ENCODE peak calls at places on chromosome 11, in five cellular contexts. X is tibial nerve, P is cardiac fibroblast, Z is fibroblast of villous mesenchyme, M is pancreas. O is an unnamed sample.
A peak's percentile ranks its signal among the peaks of the same experiment; 100 is the strongest.

GRCh38 chr11:117606211-117606610 is 190.8 kb downstream of the DSCAML1 start:
- DNase-seq in X (no peak), P (no peak), Z (no peak), M (no peak), O (no peak)

GRCh38 chr11:569273-569885 is 6.9 kb upstream of the PHRF1 start:
- DNase-seq in X (no peak), P (no peak), Z (no peak), M (no peak), O (no peak)

GRCh38 chr11:73999581-74000306 is 9.1 kb downstream of the UCP3 start:
- DNase-seq in X (no peak), P (no peak), Z (no peak), M (no peak), O (peak; percentile 4)

GRCh38 chr11:74147199-74147929 is 23.4 kb downstream of the C2CD3 start:
- DNase-seq in X (no peak), P (no peak), Z (peak; percentile 67), M (no peak), O (no peak)

GRCh38 chr11:117876341-117877119 is at the start of gene FXYD6:
- DNase-seq in X (no peak), P (peak; percentile 20), Z (no peak), M (no peak), O (no peak)

GRCh38 chr11:71530602-71531001 is 3.5 kb downstream of the KRTAP5-7 start:
- DNase-seq in X (no peak), P (no peak), Z (no peak), M (no peak), O (no peak)

GRCh38 chr11:1299621-1300020 is 9.8 kb downstream of the TOLLIP start:
- DNase-seq in X (no peak), P (no peak), Z (no peak), M (no peak), O (no peak)

GRCh38 chr11:3942160-3942955 is 86.9 kb downstream of the STIM1 start:
- DNase-seq in X (no peak), P (no peak), Z (no peak), M (no peak), O (no peak)

GRCh38 chr11:64317961-64318693 is at the start of gene PRDX5:
- DNase-seq in X (peak; percentile 93), P (peak; percentile 98), Z (peak; percentile 97), M (peak; percentile 96), O (peak; percentile 97)
- TF ChIP-seq CTCF in X (peak; percentile 65), P (peak; percentile 1), Z (peak; percentile 25), M (peak; percentile 9), O (peak; percentile 38)

DNA sequence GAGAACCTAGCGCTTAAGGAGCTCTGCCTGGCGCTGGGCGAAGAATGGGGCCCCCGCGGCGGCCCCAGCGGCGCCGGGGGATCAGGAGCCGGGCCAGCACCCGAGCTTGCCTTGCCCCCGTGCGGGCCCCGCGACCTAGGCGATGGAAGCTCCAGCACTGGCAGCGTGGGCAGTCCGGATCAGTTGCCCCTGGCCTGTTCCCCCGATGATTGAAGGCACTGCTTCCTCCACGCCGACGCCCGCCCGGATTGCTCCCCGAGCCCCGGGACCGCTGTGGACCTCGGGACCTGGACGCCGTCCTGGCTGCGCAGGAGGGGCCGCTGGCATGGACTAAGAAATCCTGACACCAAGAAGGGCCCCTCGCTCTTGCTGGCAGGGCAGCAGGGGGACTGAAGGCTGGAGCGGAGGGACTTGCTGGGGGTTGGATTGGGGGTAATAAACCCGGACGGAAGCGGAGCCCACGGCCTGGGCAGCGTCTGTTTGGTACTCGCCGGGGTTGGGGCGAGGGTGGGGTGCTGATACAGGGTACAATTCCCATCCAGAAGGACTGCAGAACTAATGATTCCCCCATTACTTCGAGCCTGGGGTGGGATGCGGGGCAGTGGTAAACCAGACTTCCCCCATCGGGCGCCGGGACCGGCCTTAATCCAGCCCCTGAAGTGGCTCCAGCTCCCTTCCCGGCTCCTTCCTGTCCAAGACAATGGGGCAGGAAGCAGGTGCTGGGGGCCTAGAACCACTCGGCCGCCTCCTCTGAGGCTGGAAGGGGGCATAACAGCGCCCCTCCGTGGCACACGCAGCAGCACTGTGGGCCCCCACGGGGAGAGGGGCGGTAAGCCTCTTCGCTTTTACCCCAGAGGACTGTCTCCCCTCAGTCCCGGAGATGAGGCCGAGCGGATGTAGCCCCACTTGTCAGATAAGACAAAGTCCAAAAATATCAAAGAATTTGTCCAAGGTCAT is 985 bp downstream of the CCDC85B start:
- DNase-seq in X (no peak), P (peak; percentile 65), Z (no peak), M (no peak), O (no peak)
- TF ChIP-seq CTCF in X (no peak), P (peak; percentile 17), Z (peak; percentile 27), M (no peak), O (no peak)

DNA sequence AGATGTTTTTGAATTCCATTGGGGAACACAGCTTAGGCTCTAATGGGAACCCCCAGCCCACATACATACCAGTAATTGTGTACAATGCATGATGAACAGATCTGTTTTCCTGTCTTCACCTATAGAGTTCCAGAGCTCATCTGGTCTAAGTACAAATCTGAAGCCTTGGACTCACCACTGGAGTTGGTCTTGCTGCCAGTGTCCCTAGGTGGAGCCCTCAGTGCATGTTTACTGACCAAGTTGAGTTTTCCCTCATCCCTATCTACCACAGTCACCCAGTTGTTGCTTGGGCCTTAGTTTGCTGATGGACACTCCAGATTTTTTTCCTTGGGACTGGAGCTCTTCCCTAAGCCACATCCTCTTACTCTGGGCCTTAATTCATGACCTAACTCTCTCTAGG is 159.2 kb upstream of the DDI1 start:
- DNase-seq in X (no peak), P (peak; percentile 46), Z (peak; percentile 12), M (no peak), O (no peak)
- TF ChIP-seq CTCF in X (no peak), P (no peak), Z (peak; percentile 23), M (no peak), O (no peak)

GRCh38 chr11:22730319-22730718 is 63.9 kb downstream of the GAS2 start:
- DNase-seq in X (no peak), P (peak; percentile 15), Z (no peak), M (peak; percentile 18), O (no peak)
- TF ChIP-seq CTCF in X (no peak), P (no peak), Z (no peak), M (no peak), O (no peak)

GRCh38 chr11:48384670-48385069 is 18.4 kb upstream of the OR4C5 start:
- DNase-seq in X (no peak), P (no peak), Z (no peak), M (no peak), O (no peak)
- TF ChIP-seq CTCF in X (no peak), P (no peak), Z (no peak), M (no peak), O (no peak)

DNA sequence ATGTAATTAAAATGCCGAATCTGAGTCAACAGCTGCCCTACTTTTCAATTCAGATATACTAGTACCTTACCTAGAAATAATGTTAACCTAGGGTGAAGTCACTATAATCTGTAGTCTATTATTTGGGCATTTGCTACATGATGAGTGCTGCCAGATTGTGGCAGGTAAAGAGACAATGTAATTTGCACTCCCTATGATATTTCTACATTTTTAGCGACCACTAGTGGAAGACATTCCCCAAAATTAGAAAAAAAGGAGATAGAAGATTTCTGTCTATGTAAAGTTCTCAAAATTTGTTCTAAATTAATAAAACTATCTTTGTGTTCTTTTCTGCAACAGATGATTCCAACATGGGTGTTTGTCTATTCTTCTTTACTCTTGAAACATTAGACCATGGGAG is 14.1 kb downstream of the MS4A1 start:
- DNase-seq in X (no peak), P (no peak), Z (no peak), M (no peak), O (no peak)
- TF ChIP-seq CTCF in X (no peak), P (no peak), Z (no peak), M (no peak), O (no peak)

GRCh38 chr11:27701262-27702105 is 1.2 kb upstream of the BDNF start:
- DNase-seq in X (no peak), P (peak; percentile 61), Z (peak; percentile 82), M (no peak), O (no peak)
- TF ChIP-seq CTCF in X (no peak), P (peak; percentile 18), Z (peak; percentile 39), M (no peak), O (no peak)

DNA sequence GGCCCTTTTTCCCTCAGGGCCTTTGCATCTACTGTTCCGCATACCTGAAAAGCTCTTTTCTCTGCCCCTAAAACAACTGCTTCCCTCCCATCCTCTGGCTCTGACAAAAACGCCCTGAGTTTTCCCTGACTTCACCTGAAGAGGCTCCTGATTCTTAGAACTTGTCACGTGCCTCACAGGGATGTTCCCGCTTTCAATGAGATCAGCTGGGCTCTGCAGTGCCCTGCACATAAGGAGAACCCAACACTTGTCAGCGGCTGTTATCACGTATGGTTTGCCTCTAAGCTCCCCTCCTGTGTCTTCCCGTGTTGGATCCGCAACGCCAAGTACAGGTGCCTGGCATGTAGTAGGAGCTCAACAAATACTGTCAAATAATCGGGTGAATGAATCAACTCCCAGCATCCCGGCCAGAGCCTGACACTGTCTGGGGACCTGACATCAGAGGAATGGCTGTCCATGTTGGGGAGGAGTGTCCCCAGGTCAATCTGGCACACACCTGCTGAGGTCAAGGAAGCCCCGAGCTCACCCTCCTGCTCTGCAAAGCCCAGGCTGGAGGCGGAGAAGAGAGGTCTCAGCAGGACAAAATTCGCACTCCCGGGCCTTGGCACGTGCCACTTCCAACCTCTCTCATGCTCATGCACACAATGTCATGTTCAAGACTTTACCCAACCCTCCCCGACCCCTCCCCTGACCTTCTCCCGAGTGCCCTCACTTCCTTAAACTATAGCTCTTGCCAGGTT is 4.2 kb upstream of the GRK2 start:
- DNase-seq in X (no peak), P (no peak), Z (no peak), M (no peak), O (no peak)
- TF ChIP-seq CTCF in X (no peak), P (no peak), Z (no peak), M (no peak), O (no peak)

GRCh38 chr11:119585038-119585666 is 143.8 kb downstream of the NECTIN1 start:
- DNase-seq in X (no peak), P (no peak), Z (no peak), M (peak; percentile 71), O (no peak)

GRCh38 chr11:119584193-119585037 is 144.6 kb downstream of the NECTIN1 start:
- DNase-seq in X (no peak), P (peak; percentile 89), Z (peak; percentile 59), M (peak; percentile 53), O (no peak)

GRCh38 chr11:119586181-119586580 is 142.8 kb downstream of the NECTIN1 start:
- DNase-seq in X (no peak), P (no peak), Z (no peak), M (no peak), O (no peak)

GRCh38 chr11:119580751-119581150 is 148.2 kb downstream of the NECTIN1 start:
- DNase-seq in X (no peak), P (no peak), Z (no peak), M (no peak), O (no peak)

GRCh38 chr11:119583585-119583984 is 145.4 kb downstream of the NECTIN1 start:
- DNase-seq in X (no peak), P (no peak), Z (no peak), M (no peak), O (no peak)
- TF ChIP-seq CTCF in X (no peak), P (peak; percentile 9), Z (no peak), M (no peak), O (peak; percentile 17)

DNA sequence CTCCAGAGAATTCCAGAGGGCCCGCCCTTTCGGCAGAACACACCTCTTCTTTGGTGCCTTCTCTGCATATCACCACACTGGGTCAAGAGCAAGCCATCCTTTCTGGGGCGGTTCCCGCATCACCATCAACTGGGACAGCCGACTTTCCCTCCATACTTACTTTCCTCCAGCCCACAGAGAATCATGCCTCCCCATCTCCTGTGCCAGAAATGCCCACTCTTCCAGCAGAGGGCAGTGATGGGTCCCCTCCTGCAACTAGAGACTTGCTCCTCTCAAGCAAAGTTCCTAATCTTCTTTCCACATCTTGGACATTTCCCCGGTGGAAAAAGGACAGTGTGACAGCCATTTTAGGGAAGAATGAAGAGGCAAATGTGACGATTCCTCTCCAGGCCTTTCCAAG is 157.7 kb downstream of the C11orf91 start:
- DNase-seq in X (peak; percentile 33), P (peak; percentile 69), Z (peak; percentile 57), M (no peak), O (no peak)
- TF ChIP-seq CTCF in X (peak; percentile 45), P (peak; percentile 74), Z (peak; percentile 82), M (peak; percentile 53), O (peak; percentile 48)

O was measured in CD14-positive monocyte.